ENCODE peak calls at places on chromosomes 13 and 19, in five cellular contexts. T is Jurkat, Clone E6-1; X is CD4-positive, alpha-beta T cell; J is hepatic stellate cell; R is HCT116. C is an unnamed sample.

GRCh38 chr13:52850396-52851152 is 2.1 kb upstream of the PCDH8 start:
- DNase-seq in X (no peak), J (peak), R (no peak), T (no peak), C (no peak)

GRCh38 chr19:11486661-11487503 is 6.0 kb upstream of the ELAVL3 start:
- DNase-seq in T (no peak), R (no peak), X (no peak), J (no peak), C (no peak)

GRCh38 chr13:100210966-100211710 is 122.2 kb downstream of the PCCA start:
- DNase-seq in T (no peak), X (no peak), J (no peak), R (no peak), C (no peak)

GRCh38 chr13:19181621-19182485 is at the start of gene TUBA3C:
- DNase-seq in T (no peak), X (no peak), J (no peak), R (no peak), C (no peak)

GRCh38 chr13:98289339-98289935 is 112.4 kb upstream of the RNF113B start:
- DNase-seq in R (no peak), T (no peak), X (no peak), J (no peak), C (no peak)

GRCh38 chr13:42981317-42981716 is 10.7 kb downstream of the EPSTI1 start:
- DNase-seq in R (no peak), T (no peak), X (no peak), J (no peak), C (no peak)

GRCh38 chr13:34738251-34739170 is 203.6 kb upstream of the NBEA start:
- DNase-seq in R (no peak), J (no peak), T (no peak), X (no peak), C (no peak)

GRCh38 chr19:15114153-15114540 is 6.9 kb downstream of the SYDE1 start:
- DNase-seq in R (no peak), J (peak), T (no peak), X (no peak), C (no peak)